ENCODE peak calls at places on chromosomes 4 and X, in four cellular contexts. R is BJ, A is cardiac fibroblast, H is neural crest cell. N is an unnamed sample.

GRCh38 chr4:88188738-88189417 is 30.4 kb upstream of the ABCG2 start:
- DNase-seq in R (no peak), A (no peak), H (no peak), N (no peak)

GRCh38 chrX:9149831-9150230 is 115.9 kb upstream of the FAM9B start:
- DNase-seq in R (no peak), A (peak; percentile 32), H (no peak), N (no peak)

GRCh38 chr4:151302432-151302831 is 23.0 kb downstream of the SH3D19 start:
- DNase-seq in R (no peak), A (no peak), H (no peak), N (no peak)

GRCh38 chrX:2261838-2262678 is 238.7 kb downstream of the DHRSX start:
- DNase-seq in R (no peak), A (no peak), H (no peak), N (no peak)

GRCh38 chr4:54539500-54540029 is 118.2 kb upstream of the KIT start:
- DNase-seq in R (no peak), A (peak; percentile 43), H (peak; percentile 69), N (no peak)

GRCh38 chr4:183264614-183265013 is 55.5 kb downstream of the CLDN22 start:
- DNase-seq in R (peak; percentile 38), A (peak; percentile 20), H (no peak), N (no peak)

GRCh38 chrX:114338870-114339269 is 245.0 kb upstream of the HTR2C start:
- DNase-seq in R (no peak), A (no peak), H (no peak), N (no peak)

GRCh38 chr4:175805863-175806262 is 6.2 kb downstream of the GPM6A start:
- DNase-seq in R (no peak), A (no peak), H (no peak), N (no peak)

GRCh38 chr4:156496797-156497196 is 474.8 kb downstream of the PDGFC start:
- DNase-seq in R (peak; percentile 91), A (no peak), H (no peak), N (peak; percentile 98)

GRCh38 chr4:140152760-140153418 is 1.1 kb downstream of the MAML3 start:
- DNase-seq in R (no peak), A (peak; percentile 60), H (peak; percentile 43), N (no peak)

GRCh38 chr4:140151700-140152014 is 2.3 kb downstream of the MAML3 start:
- DNase-seq in R (no peak), A (peak; percentile 89), H (peak; percentile 69), N (no peak)

GRCh38 chr4:140153419-140153743 is 603 bp downstream of the MAML3 start:
- DNase-seq in R (no peak), A (no peak), H (no peak), N (no peak)

GRCh38 chr4:140150886-140151699 is 2.9 kb downstream of the MAML3 start:
- DNase-seq in R (no peak), A (peak; percentile 98), H (peak; percentile 75), N (peak; percentile 72)

GRCh38 chr4:140152015-140152703 is 1.8 kb downstream of the MAML3 start:
- DNase-seq in R (no peak), A (no peak), H (peak; percentile 48), N (no peak)
- TF ChIP-seq CTCF in R (no peak), A (peak; percentile 10), H (peak; percentile 51), N (peak; percentile 10)

GRCh38 chrX:145910017-145910416 is 92.4 kb downstream of the SLITRK2 start:
- DNase-seq in R (no peak), A (no peak), H (no peak), N (no peak)
- TF ChIP-seq CTCF in R (no peak), A (no peak), H (peak; percentile 16), N (no peak)

GRCh38 chrX:80282535-80282934 is 137.7 kb upstream of the TENT5D start:
- DNase-seq in R (no peak), A (no peak), H (no peak), N (no peak)
- TF ChIP-seq CTCF in R (no peak), A (no peak), H (peak; percentile 54), N (peak; percentile 10)

GRCh38 chrX:80181079-80181478 is 166.5 kb downstream of the TBX22 start:
- DNase-seq in R (no peak), A (peak; percentile 0), H (no peak), N (no peak)
- TF ChIP-seq CTCF in R (no peak), A (no peak), H (peak; percentile 31), N (no peak)

GRCh38 chrX:104098919-104099318 is 13.4 kb upstream of the ZCCHC18 start:
- DNase-seq in R (no peak), A (no peak), H (no peak), N (no peak)

GRCh38 chrX:104098151-104098808 is 14.0 kb upstream of the ZCCHC18 start:
- DNase-seq in R (no peak), A (peak; percentile 86), H (peak; percentile 43), N (peak; percentile 62)
- TF ChIP-seq CTCF in R (peak; percentile 49), A (peak; percentile 47), H (peak; percentile 75), N (peak; percentile 61)